ENCODE peak calls at places on chromosomes 1 and 21, in four cellular contexts. T, A, W and J are unnamed samples.

GRCh38 chr1:33815061-33815460 is 48.8 kb upstream of the HMGB4 start:
- DNase-seq in A (peak), W (no peak), T (peak), J (peak)

GRCh38 chr1:246588322-246588721 is 22.1 kb downstream of the CNST start:
- DNase-seq in T (no peak), A (peak), W (no peak), J (no peak)

GRCh38 chr1:105641407-105641806 is 1415.1 kb upstream of the PRMT6 start:
- DNase-seq in A (no peak), T (no peak), W (no peak), J (no peak)

GRCh38 chr21:42959754-42960153 is 14.6 kb upstream of the PKNOX1 start:
- DNase-seq in T (no peak), A (no peak), W (no peak), J (no peak)

GRCh38 chr1:64246294-64246917 is 43.0 kb downstream of the UBE2U start:
- DNase-seq in A (peak), W (no peak), T (no peak), J (peak)

GRCh38 chr1:67608661-67609571 is 76.1 kb upstream of the GADD45A start:
- DNase-seq in T (no peak), A (peak), W (no peak), J (peak)

GRCh38 chr1:161978011-161978790 is 45.5 kb downstream of the OLFML2B start:
- DNase-seq in T (no peak), A (no peak), W (no peak), J (no peak)

GRCh38 chr1:99469641-99470040 is 176.3 kb upstream of the PALMD start:
- DNase-seq in A (peak), W (no peak), T (no peak), J (no peak)

GRCh38 chr1:211698161-211699026 is 23.0 kb upstream of the NEK2 start:
- DNase-seq in A (peak), T (no peak), W (peak), J (peak)

GRCh38 chr1:94102126-94102525 is 18.8 kb downstream of the ABCA4 start:
- DNase-seq in W (no peak), T (no peak), A (no peak), J (no peak)

GRCh38 chr1:59029768-59030167 is 245.9 kb upstream of the JUN start:
- DNase-seq in A (no peak), T (no peak), W (no peak), J (peak)

GRCh38 chr1:17687125-17687524 is 68.0 kb upstream of the ACTL8 start:
- DNase-seq in T (no peak), W (no peak), A (peak), J (no peak)

GRCh38 chr1:180580237-180580636 is 21.5 kb downstream of the OVAAL start:
- DNase-seq in A (peak), T (no peak), W (no peak), J (peak)

GRCh38 chr1:85027242-85027983 is 20.9 kb downstream of the MCOLN3 start:
- DNase-seq in A (peak), T (no peak), W (no peak), J (peak)

GRCh38 chr1:88530246-88530645 is 153.8 kb upstream of the PKN2 start:
- DNase-seq in T (no peak), A (peak), W (no peak), J (no peak)

GRCh38 chr1:226457307-226457712 is 49.4 kb upstream of the PARP1 start:
- DNase-seq in A (no peak), T (no peak), W (no peak), J (no peak)

GRCh38 chr1:95396557-95396956 is 162.5 kb downstream of the RWDD3 start:
- DNase-seq in T (no peak), W (no peak), A (no peak), J (no peak)

GRCh38 chr1:172680733-172681275 is 21.9 kb downstream of the FASLG start:
- DNase-seq in T (no peak), W (no peak), A (no peak), J (no peak)

GRCh38 chr1:73953611-73954010 is 244.4 kb downstream of the LRRIQ3 start:
- DNase-seq in T (no peak), W (no peak), A (no peak), J (no peak)

GRCh38 chr1:12499574-12500245 is 118.3 kb downstream of the DHRS3 start:
- DNase-seq in W (no peak), A (no peak), T (no peak), J (no peak)

GRCh38 chr1:12495725-12496124 is 122.3 kb downstream of the DHRS3 start:
- DNase-seq in A (no peak), T (no peak), W (no peak), J (no peak)

GRCh38 chr1:12501661-12502060 is 116.3 kb downstream of the DHRS3 start:
- DNase-seq in A (peak), T (no peak), W (no peak), J (peak)

GRCh38 chr1:12491691-12492090 is 126.3 kb downstream of the DHRS3 start:
- DNase-seq in W (no peak), T (no peak), A (no peak), J (peak)

DNA sequence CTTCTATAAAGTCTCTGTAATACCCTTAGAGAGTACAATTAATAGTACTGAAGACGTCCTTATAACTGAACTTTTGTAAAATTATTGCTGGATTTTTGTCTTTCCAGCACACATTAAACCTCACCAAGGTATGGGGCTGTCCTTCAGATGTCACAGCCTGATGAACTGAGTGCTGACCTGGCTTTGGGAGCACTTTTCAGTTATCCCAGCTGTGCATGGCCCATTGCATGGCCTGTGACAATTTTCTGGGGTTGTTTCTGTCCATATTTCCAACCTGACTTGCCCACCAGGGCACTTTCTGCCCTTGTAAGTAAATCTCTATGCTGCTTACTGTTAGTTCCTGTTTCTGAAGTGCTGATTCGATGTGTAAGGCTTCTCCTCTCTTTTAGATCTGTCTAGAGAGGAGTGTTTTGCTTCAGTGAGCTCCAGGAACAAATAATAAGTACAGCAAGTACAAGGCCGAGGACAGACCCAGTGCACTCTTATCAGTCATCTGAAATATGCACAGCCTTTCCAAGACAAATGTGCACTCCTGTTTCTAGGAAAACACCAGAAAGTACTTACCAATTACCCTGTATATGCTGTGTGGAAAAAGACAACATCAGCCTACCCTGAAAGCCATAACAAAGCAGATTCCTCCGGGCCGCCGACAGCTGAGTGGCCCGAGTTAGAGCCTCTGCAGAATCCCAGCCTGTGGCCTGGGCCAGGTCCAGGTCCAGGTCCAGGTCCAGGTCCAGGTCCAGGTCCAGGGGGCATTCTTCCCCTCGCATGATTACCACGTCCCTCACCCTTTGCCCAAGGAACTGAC is 121.7 kb downstream of the DHRS3 start:
- DNase-seq in W (no peak), T (no peak), A (no peak), J (peak)
- H3K4me3 ChIP-seq in W (no peak), T (no peak), A (no peak), J (no peak)

DNA sequence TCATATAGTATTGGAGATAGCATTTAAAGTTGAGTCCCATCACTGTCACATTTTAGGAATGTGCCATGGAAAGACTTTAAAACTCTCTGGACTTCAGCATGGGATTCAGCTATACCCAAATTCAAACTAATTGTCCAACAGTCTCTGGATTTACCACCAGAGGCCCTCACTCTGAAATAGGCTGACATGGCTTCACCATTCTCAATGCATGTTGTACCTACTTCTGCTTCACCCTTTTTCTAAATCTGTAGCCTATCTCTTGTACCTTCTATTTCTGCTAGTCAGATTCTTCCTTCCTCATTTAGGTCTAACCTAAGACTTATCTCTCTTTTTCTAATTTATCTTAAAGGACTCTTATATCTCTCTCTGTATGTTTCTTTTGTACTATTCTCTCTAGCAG is 512.7 kb upstream of the ZRANB2 start:
- DNase-seq in T (no peak), W (no peak), A (peak), J (no peak)
- TF ChIP-seq CTCF in T (peak), W (no peak), A (no peak), J (peak)

DNA sequence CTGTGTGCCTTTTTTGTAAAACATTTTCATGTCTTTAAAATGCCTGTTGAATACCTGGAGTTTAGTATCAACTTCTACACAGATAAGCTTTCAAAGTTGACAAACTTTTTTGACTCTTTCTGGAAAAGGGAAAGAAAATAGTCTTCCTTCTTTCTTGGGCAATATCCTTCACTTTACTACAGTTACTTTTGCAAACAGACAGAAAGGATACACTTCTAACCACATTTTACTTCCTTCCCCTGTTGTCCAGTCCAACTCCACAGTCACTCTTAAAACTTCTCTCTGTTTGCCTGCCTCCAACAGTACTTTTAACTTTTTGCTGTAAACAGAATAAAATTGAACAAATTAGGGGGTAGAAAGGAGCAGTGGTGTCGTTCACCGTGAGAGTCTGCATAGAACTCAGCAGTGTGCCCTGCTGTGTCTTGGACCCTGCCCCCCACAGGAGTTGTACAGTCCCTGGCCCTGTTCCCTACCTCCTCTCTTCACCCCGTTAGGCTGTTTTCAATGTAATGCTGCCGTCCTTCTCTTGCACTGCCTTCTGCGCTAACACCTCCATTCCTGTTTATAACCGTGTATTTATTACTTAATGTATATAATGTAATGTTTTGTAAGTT is 160.8 kb upstream of the SGIP1 start:
- DNase-seq in A (no peak), W (no peak), T (no peak), J (no peak)
- H3K4me3 ChIP-seq in A (no peak), W (no peak), T (no peak), J (no peak)

GRCh38 chr1:56436338-56436695 is 143.0 kb downstream of the PLPP3 start:
- DNase-seq in W (no peak), T (no peak), A (no peak), J (no peak)

GRCh38 chr1:56434025-56434424 is 145.3 kb downstream of the PLPP3 start:
- DNase-seq in T (no peak), W (no peak), A (peak), J (no peak)

GRCh38 chr1:56435434-56436337 is 143.7 kb downstream of the PLPP3 start:
- DNase-seq in T (no peak), A (no peak), W (no peak), J (no peak)

GRCh38 chr1:56433056-56433577 is 146.2 kb downstream of the PLPP3 start:
- DNase-seq in T (no peak), A (no peak), W (no peak), J (no peak)

DNA sequence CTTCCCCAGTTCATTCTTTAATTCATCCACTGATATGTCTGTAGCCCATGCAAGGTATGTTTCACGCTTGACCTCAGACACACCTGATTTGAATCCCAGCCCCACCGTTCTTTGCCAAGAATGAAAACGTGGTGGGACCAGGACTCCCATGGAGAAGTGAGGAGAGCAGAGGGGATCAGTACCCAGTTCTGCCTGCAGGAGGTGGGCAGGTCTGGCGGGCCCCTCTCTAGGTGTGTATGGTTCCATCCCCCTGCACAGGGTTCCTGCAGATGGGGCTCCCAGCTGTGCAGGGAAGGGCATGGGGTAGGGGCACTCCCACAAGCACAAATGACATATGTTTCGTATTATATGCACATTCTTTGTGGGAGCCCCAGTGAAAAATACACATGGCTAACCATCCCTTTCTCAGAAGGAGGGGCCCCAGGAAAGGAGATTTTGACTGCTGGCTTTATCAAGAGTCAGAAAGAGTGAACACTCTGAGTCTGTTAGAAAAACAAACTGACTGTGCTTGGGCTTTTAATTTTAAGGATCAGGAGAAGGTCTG is 144.6 kb downstream of the PLPP3 start:
- DNase-seq in W (no peak), A (no peak), T (no peak), J (no peak)
- TF ChIP-seq CTCF in W (no peak), A (no peak), T (peak), J (peak)